ENCODE peak calls at places on chromosomes 2 and 18, in nine cellular contexts. T is A549; S is lung microvascular endothelial cell; G is neuronal stem cell; D is activated T-helper 2 cell treated with anti-CD3 and anti-CD28 coated beads, Interferon-gamma antibody, Interleukin-2, Interleukin-4, amounts not matched to agents 10 μg/mL and 5 μg/mL and 100 μg/mL, durations not matched to agents 14 hours and 24 hours and 36 hours; F is testis; Z is NCI-H1105; A is activated T-cell treated with anti-CD3 and anti-CD28 coated beads, Interleukin-2, amount 50 U/mL, for 48 hours; C is fibroblast of pulmonary artery. Q is an unnamed sample.

GRCh38 chr2:234792566-234792965 is 159.3 kb upstream of the SH3BP4 start:
- DNase-seq in T (no peak), F (no peak), S (no peak), Z (no peak), D (no peak), G (peak), A (no peak), C (peak), Q (no peak)

GRCh38 chr2:166610180-166610919 is 116.3 kb upstream of the SCN7A start:
- DNase-seq in G (no peak), C (no peak), Z (no peak), S (no peak), T (no peak), D (no peak), A (no peak), F (peak), Q (no peak)

GRCh38 chr2:240797500-240797895 is 22.5 kb downstream of the KIF1A start:
- DNase-seq in G (no peak), S (no peak), F (no peak), D (no peak), T (no peak), A (no peak), C (no peak), Z (no peak), Q (no peak)

GRCh38 chr2:72887836-72888437 is 729 bp downstream of the SPR start:
- DNase-seq in T (peak), Z (peak), A (peak), S (peak), C (peak), G (peak), D (peak), F (peak), Q (no peak)

GRCh38 chr18:53319628-53320027 is 904.8 kb downstream of the MBD2 start:
- DNase-seq in T (no peak), C (no peak), D (no peak), A (no peak), Z (no peak), G (no peak), S (no peak), F (no peak), Q (no peak)

GRCh38 chr2:202261531-202261930 is 4.0 kb upstream of the NOP58 start:
- DNase-seq in G (no peak), A (no peak), D (no peak), C (no peak), T (no peak), F (no peak), S (no peak), Z (no peak), Q (no peak)

GRCh38 chr18:79518028-79518682 is 122.4 kb downstream of the NFATC1 start:
- DNase-seq in G (no peak), A (peak), D (no peak), Z (no peak), F (peak), S (no peak), T (no peak), C (no peak), Q (no peak)

GRCh38 chr2:150472122-150472899 is 15.2 kb downstream of the RND3 start:
- DNase-seq in T (no peak), C (peak), D (no peak), F (no peak), A (no peak), Z (no peak), S (peak), G (no peak), Q (no peak)

GRCh38 chr2:219125225-219125885 is 35.3 kb downstream of the NHEJ1 start:
- DNase-seq in D (no peak), C (peak), T (peak), G (no peak), Z (no peak), A (peak), S (peak), F (peak), Q (no peak)

GRCh38 chr2:174026122-174026845 is 61.1 kb upstream of the SP3 start:
- DNase-seq in C (peak), Z (no peak), D (no peak), G (no peak), F (no peak), A (no peak), S (no peak), T (no peak), Q (no peak)

GRCh38 chr18:32258148-32258547 is 68.3 kb downstream of the MEP1B start:
- DNase-seq in D (no peak), F (no peak), S (no peak), G (no peak), C (no peak), T (no peak), A (no peak), Z (no peak), Q (no peak)

GRCh38 chr18:7090771-7091170 is 26.8 kb downstream of the LAMA1 start:
- DNase-seq in C (peak), G (no peak), T (no peak), D (no peak), S (no peak), Z (no peak), A (no peak), F (no peak), Q (no peak)

GRCh38 chr2:137435176-137435575 is 529.1 kb upstream of the HNMT start:
- DNase-seq in G (no peak), Z (no peak), S (no peak), F (no peak), C (no peak), A (no peak), D (no peak), T (no peak), Q (no peak)

GRCh38 chr2:46308081-46308480 is 10.9 kb downstream of the EPAS1 start:
- DNase-seq in D (no peak), A (no peak), F (no peak), T (no peak), C (peak), Z (no peak), G (no peak), S (peak), Q (no peak)

GRCh38 chr18:3029215-3029972 is 16.4 kb upstream of the LPIN2 start:
- DNase-seq in A (no peak), S (peak), Z (no peak), T (no peak), C (peak), G (no peak), D (no peak), F (peak), Q (no peak)

GRCh38 chr18:55351220-55351619 is 236.8 kb downstream of the TCF4 start:
- DNase-seq in T (no peak), C (peak), A (no peak), G (no peak), Z (no peak), F (no peak), D (no peak), S (peak), Q (no peak)

GRCh38 chr2:19607400-19607799 is 249.0 kb upstream of the OSR1 start:
- DNase-seq in G (no peak), A (no peak), F (no peak), D (no peak), S (no peak), C (peak), Z (no peak), T (peak), Q (no peak)

GRCh38 chr18:11115268-11115667 is 34.1 kb downstream of the PIEZO2 start:
- DNase-seq in D (no peak), T (no peak), Z (no peak), A (no peak), C (peak), F (no peak), G (no peak), S (no peak), Q (no peak)

GRCh38 chr2:58350484-58350883 is 109.4 kb upstream of the FANCL start:
- DNase-seq in S (no peak), C (no peak), T (no peak), G (no peak), A (no peak), Z (no peak), F (no peak), D (no peak), Q (no peak)

GRCh38 chr2:241154915-241155314 is 4.6 kb downstream of the PPP1R7 start:
- DNase-seq in T (no peak), S (no peak), G (no peak), F (no peak), A (peak), C (peak), D (no peak), Z (no peak), Q (no peak)

Q was measured in NCI-H2081 treated with DMSO at 0.1 percent for 48 hours.